ENCODE peak calls at places on chromosomes 3 and 15, in ten cellular contexts. S, U, Q, R, V, W, D, Y, Z and B are unnamed samples.

GRCh38 chr3:157232146-157232545 is 72.2 kb upstream of the CCNL1 start:
- DNase-seq in S (peak), U (no peak), Q (no peak), R (no peak), V (no peak), W (no peak), D (no peak), Y (no peak), Z (no peak), B (no peak)

GRCh38 chr3:128413003-128413370 is 53.7 kb downstream of the DNAJB8 start:
- DNase-seq in S (no peak), U (no peak), Q (no peak), R (no peak), V (no peak), W (no peak), D (no peak), Y (no peak), Z (no peak), B (no peak)

GRCh38 chr3:161545823-161546222 is 49.2 kb downstream of the OTOL1 start:
- DNase-seq in S (no peak), U (no peak), Q (no peak), R (no peak), V (no peak), W (no peak), D (no peak), Y (no peak), Z (no peak), B (no peak)

GRCh38 chr3:171640520-171641412 is 169.5 kb downstream of the PLD1 start:
- DNase-seq in S (peak), U (no peak), Q (peak), R (peak), V (peak), W (no peak), D (no peak), Y (peak), Z (peak), B (no peak)

GRCh38 chr15:64067564-64068030 is 21.3 kb upstream of the DAPK2 start:
- DNase-seq in S (peak), U (peak), Q (peak), R (peak), V (peak), W (peak), D (peak), Y (peak), Z (peak), B (peak)

GRCh38 chr15:69824075-69824876 is 273.4 kb downstream of the TLE3 start:
- DNase-seq in S (no peak), U (no peak), Q (no peak), R (no peak), V (no peak), W (no peak), D (no peak), Y (no peak), Z (no peak), B (no peak)

GRCh38 chr15:74788716-74789151 is 6.9 kb downstream of the CSK start:
- DNase-seq in S (no peak), U (no peak), Q (no peak), R (no peak), V (no peak), W (no peak), D (no peak), Y (no peak), Z (no peak), B (no peak)

GRCh38 chr3:82281205-82281604 is 519.8 kb upstream of the GBE1 start:
- DNase-seq in S (no peak), U (no peak), Q (peak), R (no peak), V (no peak), W (no peak), D (no peak), Y (no peak), Z (no peak), B (no peak)

GRCh38 chr3:185818267-185818875 is 6.5 kb downstream of the IGF2BP2 start:
- DNase-seq in S (no peak), U (no peak), Q (no peak), R (no peak), V (no peak), W (no peak), D (no peak), Y (no peak), Z (no peak), B (no peak)

GRCh38 chr15:33113666-33114483 is 80.6 kb downstream of the FMN1 start:
- DNase-seq in S (no peak), U (no peak), Q (no peak), R (no peak), V (no peak), W (no peak), D (no peak), Y (no peak), Z (no peak), B (no peak)

GRCh38 chr15:33116218-33116617 is 78.3 kb downstream of the FMN1 start:
- DNase-seq in S (no peak), U (no peak), Q (no peak), R (no peak), V (no peak), W (no peak), D (no peak), Y (no peak), Z (no peak), B (no peak)

GRCh38 chr15:33114484-33114767 is 80.1 kb downstream of the FMN1 start:
- DNase-seq in S (peak), U (no peak), Q (no peak), R (no peak), V (no peak), W (no peak), D (no peak), Y (no peak), Z (no peak), B (no peak)

GRCh38 chr15:33112541-33113105 is 81.9 kb downstream of the FMN1 start:
- DNase-seq in S (no peak), U (no peak), Q (no peak), R (no peak), V (no peak), W (no peak), D (no peak), Y (no peak), Z (no peak), B (no peak)

GRCh38 chr15:33115191-33115861 is 79.2 kb downstream of the FMN1 start:
- DNase-seq in S (no peak), U (no peak), Q (no peak), R (no peak), V (no peak), W (no peak), D (no peak), Y (no peak), Z (no peak), B (no peak)
- TF ChIP-seq CTCF in S (no peak), U (no peak), Q (no peak), R (no peak), V (no peak), W (no peak), D (no peak), Y (no peak), Z (no peak), B (no peak)

GRCh38 chr3:45125550-45126026 is 20.6 kb downstream of the CDCP1 start:
- DNase-seq in S (no peak), U (no peak), Q (no peak), R (no peak), V (no peak), W (peak), D (no peak), Y (no peak), Z (no peak), B (peak)
- TF ChIP-seq CTCF in S (no peak), U (no peak), Q (no peak), R (no peak), V (no peak), W (peak), D (no peak), Y (no peak), Z (no peak), B (no peak)

DNA sequence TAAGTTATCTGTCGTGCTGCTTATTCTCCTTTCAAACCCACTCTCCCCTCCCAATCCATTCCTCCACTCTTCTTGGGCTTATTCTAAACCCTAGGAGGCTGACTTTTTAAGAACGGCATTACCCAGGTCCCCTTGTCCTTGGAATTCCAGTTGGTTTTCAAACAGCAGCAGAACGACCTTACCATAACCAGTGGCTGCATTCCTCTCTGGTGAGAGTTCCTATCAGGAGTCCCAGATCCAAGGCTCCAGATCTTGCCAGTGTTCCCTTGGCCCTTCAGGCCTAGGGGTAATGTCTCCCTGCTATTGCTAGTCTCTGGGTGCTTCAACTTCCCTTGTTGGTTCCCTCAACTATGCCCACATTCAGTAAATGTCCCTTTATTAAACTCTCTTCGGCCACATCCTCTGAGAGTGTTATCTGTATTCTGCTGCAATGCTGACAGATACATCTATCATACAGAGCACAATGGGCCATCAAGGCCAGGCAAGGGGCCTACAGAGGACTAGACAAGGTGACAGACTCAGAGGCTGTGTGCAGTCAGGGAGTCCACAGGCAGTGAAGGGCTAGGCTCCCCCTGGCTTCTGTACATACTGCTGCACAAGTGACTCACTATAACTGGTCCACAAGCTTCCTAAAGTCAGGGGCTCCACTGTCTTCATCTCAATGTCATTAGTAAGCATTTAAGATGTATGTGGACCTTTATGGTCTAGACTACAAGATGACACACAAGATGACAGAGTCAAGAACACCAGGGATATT is 10.1 kb downstream of the LYSMD2 start:
- DNase-seq in S (peak), U (no peak), Q (no peak), R (peak), V (no peak), W (no peak), D (no peak), Y (peak), Z (peak), B (no peak)
- TF ChIP-seq CTCF in S (peak), U (no peak), Q (peak), R (peak), V (no peak), W (no peak), D (peak), Y (no peak), Z (peak), B (no peak)

DNA sequence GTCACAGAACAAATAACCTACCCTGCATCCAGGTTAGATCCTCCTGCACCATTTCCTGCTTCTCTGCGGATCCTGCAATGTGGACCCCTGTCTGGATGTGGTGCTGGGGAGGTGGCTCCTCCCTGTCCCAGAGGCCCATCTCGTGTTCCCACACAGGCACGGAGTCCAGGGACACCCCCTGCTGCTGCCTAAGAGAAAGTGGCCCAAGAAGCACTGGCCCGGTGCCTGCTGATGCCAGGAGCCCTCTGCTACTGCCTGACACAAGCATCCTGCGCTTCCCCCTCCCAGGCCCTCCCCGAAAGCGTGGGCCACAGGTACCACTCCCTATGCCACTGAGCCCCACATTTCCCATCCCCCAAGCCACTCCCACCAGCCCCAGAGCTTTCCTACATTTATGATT is 48.6 kb downstream of the ZNF445 start:
- DNase-seq in S (no peak), U (no peak), Q (no peak), R (no peak), V (no peak), W (no peak), D (no peak), Y (no peak), Z (no peak), B (no peak)
- TF ChIP-seq CTCF in S (no peak), U (no peak), Q (no peak), R (no peak), V (no peak), W (no peak), D (no peak), Y (no peak), Z (no peak), B (no peak)

GRCh38 chr3:41881233-41881821 is 80.6 kb downstream of the ULK4 start:
- DNase-seq in S (peak), U (no peak), Q (peak), R (peak), V (no peak), W (peak), D (no peak), Y (peak), Z (peak), B (peak)
- TF ChIP-seq CTCF in S (peak), U (peak), Q (peak), R (peak), V (peak), W (peak), D (peak), Y (peak), Z (peak), B (peak)

GRCh38 chr3:100260081-100260684 is 609 bp upstream of the TBC1D23 start:
- DNase-seq in S (peak), U (peak), Q (peak), R (peak), V (peak), W (peak), D (peak), Y (no peak), Z (peak), B (no peak)
- TF ChIP-seq CTCF in S (peak), U (peak), Q (peak), R (peak), V (peak), W (no peak), D (peak), Y (no peak), Z (peak), B (no peak)

DNA sequence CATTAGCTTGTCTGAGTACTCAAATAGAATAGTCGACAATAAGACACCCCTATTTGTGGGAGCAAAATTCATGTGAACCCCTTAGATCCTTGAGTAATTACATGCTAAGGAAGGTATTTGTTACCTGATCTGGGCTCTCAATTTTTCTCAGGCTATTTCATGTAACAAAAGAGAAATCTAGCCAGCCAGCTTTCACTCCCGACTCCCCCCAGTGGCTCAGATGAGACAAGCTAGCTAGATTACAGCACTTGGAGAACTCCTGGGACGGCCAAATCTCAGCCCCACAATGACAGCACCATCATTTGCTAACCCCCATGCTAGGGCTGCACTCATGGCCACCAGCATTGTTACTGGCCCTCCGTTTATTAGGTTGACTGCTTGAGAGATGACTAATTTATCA is 41.3 kb downstream of the GLDN start:
- DNase-seq in S (peak), U (peak), Q (peak), R (peak), V (no peak), W (no peak), D (no peak), Y (peak), Z (peak), B (peak)
- TF ChIP-seq CTCF in S (peak), U (peak), Q (peak), R (peak), V (peak), W (peak), D (peak), Y (peak), Z (peak), B (peak)

GRCh38 chr3:191051037-191051436 is 148.0 kb upstream of the OSTN start:
- DNase-seq in S (peak), U (no peak), Q (peak), R (peak), V (no peak), W (no peak), D (no peak), Y (peak), Z (peak), B (no peak)
- TF ChIP-seq CTCF in S (peak), U (peak), Q (peak), R (peak), V (peak), W (peak), D (peak), Y (peak), Z (peak), B (peak)

GRCh38 chr3:106542101-106542769 is 673.4 kb upstream of the CBLB start:
- DNase-seq in S (peak), U (no peak), Q (peak), R (peak), V (no peak), W (no peak), D (no peak), Y (no peak), Z (peak), B (no peak)

GRCh38 chr3:106540743-106541142 is 671.9 kb upstream of the CBLB start:
- DNase-seq in S (no peak), U (no peak), Q (no peak), R (no peak), V (no peak), W (no peak), D (no peak), Y (no peak), Z (no peak), B (no peak)
- TF ChIP-seq CTCF in S (no peak), U (no peak), Q (no peak), R (no peak), V (no peak), W (no peak), D (no peak), Y (no peak), Z (no peak), B (no peak)